ENCODE peak calls at places on chromosomes 7 and 10, in five cellular contexts. One of them, this sample, is unnamed.
A peak's percentile ranks its signal among the peaks of the same experiment; 100 is the strongest.

GRCh38 chr7:28615091-28615490 is 202.8 kb downstream of the CREB5 start:
- DNase-seq in HepG2: no peak
- DNase-seq in stomach: no peak
- DNase-seq in transverse colon: no peak
- DNase-seq in HCT116: no peak
- DNase-seq in this sample: no peak

GRCh38 chr7:82841828-82842227 is 320.9 kb downstream of the PCLO start:
- DNase-seq in HCT116: no peak
- DNase-seq in HepG2: no peak
- DNase-seq in stomach: no peak
- DNase-seq in transverse colon: no peak
- DNase-seq in this sample: no peak

GRCh38 chr10:8061274-8062211 is 7.1 kb downstream of the GATA3 start:
- DNase-seq in stomach: no peak
- DNase-seq in transverse colon: no peak
- DNase-seq in HepG2: no peak
- DNase-seq in HCT116: no peak
- DNase-seq in this sample: no peak

GRCh38 chr7:129468087-129468486 is 33.9 kb downstream of the STRIP2 start:
- DNase-seq in stomach: no peak
- DNase-seq in HCT116: no peak
- DNase-seq in transverse colon: no peak
- DNase-seq in HepG2: no peak
- DNase-seq in this sample: no peak

GRCh38 chr10:78175444-78175843 is 141.8 kb downstream of the RPS24 start:
- DNase-seq in HepG2: no peak
- DNase-seq in HCT116: no peak
- DNase-seq in stomach: no peak
- DNase-seq in transverse colon: no peak
- DNase-seq in this sample: no peak

GRCh38 chr10:70430489-70431445 is 10.7 kb downstream of the NODAL start:
- DNase-seq in HCT116: no peak
- DNase-seq in HepG2: peak; percentile 80
- DNase-seq in transverse colon: peak; percentile 55
- DNase-seq in stomach: peak; percentile 39
- DNase-seq in this sample: no peak

GRCh38 chr7:158002486-158003080 is 585.0 kb downstream of the PTPRN2 start:
- DNase-seq in HCT116: no peak
- DNase-seq in transverse colon: no peak
- DNase-seq in stomach: no peak
- DNase-seq in HepG2: no peak
- DNase-seq in this sample: peak; percentile 59

GRCh38 chr7:75966209-75966961 is 28.0 kb downstream of the TMEM120A start:
- DNase-seq in stomach: no peak
- DNase-seq in HepG2: no peak
- DNase-seq in transverse colon: no peak
- DNase-seq in HCT116: no peak
- DNase-seq in this sample: peak; percentile 59

GRCh38 chr7:100471021-100471420 is 7.0 kb upstream of the SPACDR start:
- DNase-seq in HCT116: no peak
- DNase-seq in transverse colon: no peak
- DNase-seq in stomach: no peak
- DNase-seq in HepG2: no peak
- DNase-seq in this sample: no peak

GRCh38 chr7:100467638-100468373 is 3.7 kb upstream of the SPACDR start:
- DNase-seq in HepG2: no peak
- DNase-seq in HCT116: no peak
- DNase-seq in stomach: no peak
- DNase-seq in transverse colon: no peak
- DNase-seq in this sample: peak; percentile 76

GRCh38 chr7:100472121-100472851 is 6.7 kb downstream of the TSC22D4 start:
- DNase-seq in HepG2: no peak
- DNase-seq in transverse colon: peak; percentile 38
- DNase-seq in HCT116: no peak
- DNase-seq in stomach: no peak
- DNase-seq in this sample: no peak

GRCh38 chr7:100466830-100467605 is 3.0 kb upstream of the SPACDR start:
- DNase-seq in HepG2: no peak
- DNase-seq in HCT116: no peak
- DNase-seq in transverse colon: no peak
- DNase-seq in stomach: no peak
- DNase-seq in this sample: no peak

DNA sequence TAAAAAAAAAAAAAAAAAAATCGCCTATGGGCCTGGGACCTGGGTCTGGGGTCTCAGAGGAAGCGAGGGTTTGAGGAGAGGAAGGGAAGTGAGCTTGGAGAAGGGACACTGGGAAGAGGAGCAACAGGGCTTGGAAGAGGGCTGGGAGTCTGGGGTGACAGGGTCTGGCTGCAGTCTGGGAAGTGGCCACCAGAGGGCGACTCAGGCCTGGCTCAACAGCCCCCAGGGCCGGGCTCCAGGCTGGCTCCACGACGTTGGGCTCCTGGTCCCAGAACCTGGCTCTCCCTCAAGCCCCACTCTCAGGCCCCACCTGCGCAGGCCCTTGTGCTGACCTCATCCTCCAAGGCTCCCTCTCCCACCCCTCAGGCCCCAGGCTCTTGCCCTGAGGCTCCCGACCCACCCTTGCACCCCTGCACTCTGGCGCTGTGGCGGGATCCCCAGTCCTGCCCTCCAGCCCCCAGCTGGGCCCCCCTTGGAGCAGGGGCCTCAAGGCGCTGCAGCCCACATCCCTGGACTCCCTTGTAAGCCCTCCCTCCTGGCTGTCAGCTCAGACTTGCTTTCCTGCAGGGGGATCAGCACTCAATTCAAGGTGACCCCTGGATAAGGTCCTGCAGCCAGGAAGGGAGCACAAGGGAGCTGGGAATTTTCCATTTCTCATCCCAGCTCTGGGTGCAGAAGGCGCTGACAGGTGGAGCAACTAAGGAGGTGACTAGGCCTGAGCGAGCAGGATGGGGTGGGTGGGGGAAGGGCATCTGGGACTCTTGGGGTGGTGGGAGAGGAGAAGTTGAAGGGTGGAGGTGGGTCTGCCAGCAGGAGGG is 5.4 kb upstream of the SPACDR start:
- DNase-seq in HepG2: peak; percentile 51
- DNase-seq in HCT116: no peak
- DNase-seq in stomach: peak; percentile 93
- DNase-seq in transverse colon: peak; percentile 91
- DNase-seq in this sample: peak; percentile 96
- TF ChIP-seq POLR2AphosphoS5 in HepG2: no peak
- TF ChIP-seq POLR2AphosphoS5 in HCT116: no peak
- TF ChIP-seq POLR2AphosphoS5 in stomach: no peak
- TF ChIP-seq POLR2AphosphoS5 in transverse colon: no peak
- TF ChIP-seq POLR2AphosphoS5 in this sample: peak; percentile 57

GRCh38 chr7:88758355-88759215 is 915 bp upstream of the ZNF804B start:
- DNase-seq in HCT116: no peak
- DNase-seq in HepG2: no peak
- DNase-seq in transverse colon: no peak
- DNase-seq in stomach: no peak
- DNase-seq in this sample: no peak
- TF ChIP-seq POLR2A in HCT116: no peak
- TF ChIP-seq POLR2A in HepG2: no peak
- TF ChIP-seq POLR2A in transverse colon: no peak
- TF ChIP-seq POLR2A in stomach: no peak
- TF ChIP-seq POLR2A in this sample: no peak

GRCh38 chr10:96406091-96406490 is 47.3 kb upstream of the OPALIN start:
- DNase-seq in HCT116: no peak
- DNase-seq in HepG2: no peak
- DNase-seq in stomach: no peak
- DNase-seq in transverse colon: no peak
- DNase-seq in this sample: no peak

GRCh38 chr10:96407560-96408069 is 48.8 kb upstream of the OPALIN start:
- DNase-seq in transverse colon: no peak
- DNase-seq in HCT116: no peak
- DNase-seq in HepG2: no peak
- DNase-seq in stomach: no peak
- DNase-seq in this sample: no peak

GRCh38 chr10:96414303-96414702 is 55.5 kb upstream of the OPALIN start:
- DNase-seq in HepG2: no peak
- DNase-seq in transverse colon: no peak
- DNase-seq in HCT116: no peak
- DNase-seq in stomach: no peak
- DNase-seq in this sample: no peak

GRCh38 chr10:96413151-96413787 is 54.5 kb upstream of the OPALIN start:
- DNase-seq in transverse colon: no peak
- DNase-seq in HCT116: no peak
- DNase-seq in stomach: no peak
- DNase-seq in HepG2: no peak
- DNase-seq in this sample: no peak

GRCh38 chr10:96410296-96410695 is 51.5 kb upstream of the OPALIN start:
- DNase-seq in stomach: no peak
- DNase-seq in transverse colon: no peak
- DNase-seq in HepG2: no peak
- DNase-seq in HCT116: no peak
- DNase-seq in this sample: no peak
- H3K27me3 ChIP-seq in stomach: peaks cover 69% of the 10 kb centered on the region
- H3K27me3 ChIP-seq in transverse colon: peaks cover 37% of the 10 kb centered on the region
- H3K27me3 ChIP-seq in HepG2: no peaks in the 10 kb centered on the region
- H3K27me3 ChIP-seq in HCT116: peaks cover 43% of the 10 kb centered on the region
- H3K27me3 ChIP-seq in this sample: no peaks in the 10 kb centered on the region

DNA sequence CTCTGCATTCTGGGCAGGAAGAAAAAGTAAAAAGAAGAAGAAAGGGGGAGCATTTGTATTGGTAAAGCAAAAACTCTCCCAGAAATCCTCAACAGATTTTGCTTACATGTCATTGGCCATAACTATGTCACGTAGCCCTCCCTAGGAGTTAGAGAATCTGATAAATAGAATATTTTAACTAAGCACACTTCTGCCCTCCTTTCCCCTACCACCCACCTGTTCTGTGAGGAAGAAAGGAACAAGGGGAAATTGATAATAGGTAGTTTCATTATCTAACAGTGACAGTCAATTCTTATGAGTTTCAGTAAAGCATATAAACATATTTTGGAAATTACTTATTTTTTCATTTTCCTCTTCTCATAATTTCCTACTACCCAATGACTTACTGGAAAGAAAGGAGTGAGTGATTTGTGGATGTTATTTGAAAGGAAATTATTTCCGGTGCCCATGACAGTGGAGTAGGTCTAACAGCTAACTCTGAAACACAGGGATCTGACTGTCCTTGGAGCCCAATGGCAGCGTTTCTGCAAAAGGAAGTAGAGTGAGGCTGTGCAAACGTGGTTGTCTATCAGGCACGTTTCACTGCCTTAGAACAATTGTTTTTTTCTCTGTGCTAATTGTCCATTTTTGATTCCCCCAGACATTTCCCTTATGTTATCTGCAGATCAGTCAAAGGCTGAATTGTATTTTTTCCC is 128.6 kb upstream of the MDFIC start:
- DNase-seq in stomach: no peak
- DNase-seq in HCT116: no peak
- DNase-seq in transverse colon: no peak
- DNase-seq in HepG2: no peak
- DNase-seq in this sample: no peak
- TF ChIP-seq POLR2AphosphoS5 in stomach: no peak
- TF ChIP-seq POLR2AphosphoS5 in HCT116: no peak
- TF ChIP-seq POLR2AphosphoS5 in transverse colon: no peak
- TF ChIP-seq POLR2AphosphoS5 in HepG2: no peak
- TF ChIP-seq POLR2AphosphoS5 in this sample: no peak

GRCh38 chr7:822692-823276 is 9.5 kb upstream of the SUN1 start:
- DNase-seq in transverse colon: no peak
- DNase-seq in HepG2: no peak
- DNase-seq in stomach: no peak
- DNase-seq in HCT116: no peak
- DNase-seq in this sample: no peak
- TF ChIP-seq POLR2A in transverse colon: no peak
- TF ChIP-seq POLR2A in HepG2: no peak
- TF ChIP-seq POLR2A in stomach: no peak
- TF ChIP-seq POLR2A in HCT116: no peak
- TF ChIP-seq POLR2A in this sample: no peak

GRCh38 chr7:122300607-122301079 is 3.9 kb downstream of the FEZF1 start:
- DNase-seq in transverse colon: no peak
- DNase-seq in HCT116: no peak
- DNase-seq in stomach: no peak
- DNase-seq in HepG2: no peak
- DNase-seq in this sample: no peak
- H3K27me3 ChIP-seq in transverse colon: peaks cover 99% of the 10 kb centered on the region
- H3K27me3 ChIP-seq in HCT116: no peaks in the 10 kb centered on the region
- H3K27me3 ChIP-seq in stomach: peaks cover 85% of the 10 kb centered on the region
- H3K27me3 ChIP-seq in HepG2: peaks cover 9% of the 10 kb centered on the region
- H3K27me3 ChIP-seq in this sample: peaks cover 81% of the 10 kb centered on the region

GRCh38 chr10:35421553-35422178 is 85.4 kb downstream of the CCNY start:
- DNase-seq in HCT116: peak; percentile 35
- DNase-seq in HepG2: peak; percentile 54
- DNase-seq in transverse colon: peak; percentile 26
- DNase-seq in stomach: no peak
- DNase-seq in this sample: no peak
- TF ChIP-seq POLR2AphosphoS5 in HCT116: no peak
- TF ChIP-seq POLR2AphosphoS5 in HepG2: no peak
- TF ChIP-seq POLR2AphosphoS5 in transverse colon: peak; percentile 25
- TF ChIP-seq POLR2AphosphoS5 in stomach: peak; percentile 31
- TF ChIP-seq POLR2AphosphoS5 in this sample: no peak

This sample was measured in spleen.